ENCODE peak calls at places on chromosomes 3 and 15, in six cellular contexts. R is transverse colon, N is stomach, T is body of pancreas, B is Peyer's patch, O is upper lobe of left lung. D is an unnamed sample. For H3K36me3 and H3K4me1, the result is how much of the 10 kb centered on the place peaks cover.

GRCh38 chr15:88621789-88622604 is 857 bp downstream of the AEN start:
- DNase-seq in R (peak), N (no peak), T (no peak), B (no peak), O (no peak), D (no peak)

GRCh38 chr15:29103825-29104565 is 165.6 kb downstream of the NSMCE3 start:
- DNase-seq in R (peak), N (peak), T (peak), B (peak), O (peak), D (no peak)

GRCh38 chr3:17642474-17642873 is 100.0 kb downstream of the TBC1D5 start:
- DNase-seq in R (no peak), N (no peak), T (no peak), B (no peak), O (no peak), D (no peak)

GRCh38 chr15:62653122-62653521 is 389.4 kb upstream of the TPM1 start:
- DNase-seq in R (no peak), N (no peak), T (no peak), B (no peak), O (no peak), D (no peak)

GRCh38 chr3:138082992-138083386 is 32.4 kb downstream of the DZIP1L start:
- DNase-seq in R (no peak), N (no peak), T (no peak), B (no peak), O (no peak), D (no peak)

GRCh38 chr3:191066669-191067068 is 132.4 kb upstream of the OSTN start:
- DNase-seq in R (no peak), N (no peak), T (no peak), B (no peak), O (no peak), D (no peak)

GRCh38 chr3:66322436-66322835 is 101.6 kb downstream of the SLC25A26 start:
- DNase-seq in R (no peak), N (no peak), T (no peak), B (no peak), O (no peak), D (no peak)

GRCh38 chr15:75673426-75674247 is 25.9 kb downstream of the SNX33 start:
- DNase-seq in R (peak), N (peak), T (peak), B (no peak), O (no peak), D (no peak)

GRCh38 chr3:184175981-184176376 is 1.3 kb downstream of the AP2M1 start:
- DNase-seq in R (no peak), N (no peak), T (no peak), B (peak), O (no peak), D (no peak)

GRCh38 chr3:144018776-144019175 is 47.2 kb downstream of the DIPK2A start:
- DNase-seq in R (no peak), N (no peak), T (no peak), B (no peak), O (no peak), D (no peak)

GRCh38 chr3:128079823-128080222 is 27.6 kb downstream of the SEC61A1 start:
- DNase-seq in R (no peak), N (no peak), T (no peak), B (no peak), O (no peak), D (no peak)

GRCh38 chr15:92947071-92947730 is 47.1 kb downstream of the CHD2 start:
- DNase-seq in R (no peak), N (no peak), T (no peak), B (no peak), O (no peak), D (no peak)

GRCh38 chr15:92941668-92942067 is 41.5 kb downstream of the CHD2 start:
- DNase-seq in R (no peak), N (no peak), T (no peak), B (no peak), O (no peak), D (no peak)

GRCh38 chr15:92943581-92943980 is 43.5 kb downstream of the CHD2 start:
- DNase-seq in R (no peak), N (no peak), T (no peak), B (no peak), O (no peak), D (no peak)

GRCh38 chr15:92942706-92943105 is 42.6 kb downstream of the CHD2 start:
- DNase-seq in R (no peak), N (no peak), T (no peak), B (no peak), O (no peak), D (no peak)

DNA sequence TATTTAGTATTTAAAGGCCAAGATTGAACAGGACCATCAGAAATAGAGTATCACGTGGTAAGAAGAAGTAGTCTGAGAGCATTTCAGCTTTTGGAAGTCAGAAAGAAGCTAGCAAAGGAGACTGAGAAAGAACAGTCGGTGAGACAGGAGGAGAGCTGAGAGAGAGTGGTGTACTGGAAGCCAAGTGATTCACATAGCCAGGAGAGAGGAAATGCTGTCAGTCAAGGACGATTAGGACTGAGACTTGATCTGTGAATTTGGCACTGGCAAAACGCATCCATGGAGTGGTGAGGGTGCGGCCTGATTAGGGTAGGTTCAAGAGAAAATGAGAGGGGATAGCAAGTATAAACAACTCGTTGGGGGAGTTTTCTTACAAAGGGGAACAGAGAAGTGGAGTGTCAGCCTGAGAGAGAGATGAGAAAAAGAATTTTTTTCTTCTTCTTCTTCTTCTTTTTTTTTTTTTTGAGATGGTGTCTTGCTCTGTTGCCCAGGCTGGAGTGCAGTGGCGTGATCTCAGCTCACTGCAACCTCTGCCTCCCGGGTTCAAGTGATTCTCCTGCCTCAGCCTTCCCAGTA is 44.9 kb downstream of the CHD2 start:
- DNase-seq in R (no peak), N (no peak), T (no peak), B (no peak), O (no peak), D (no peak)
- H3K36me3 ChIP-seq in R (under half), N (half or more), T (half or more), B (under half), O (half or more), D (half or more)

GRCh38 chr3:45009868-45010267 is 16.2 kb upstream of the CLEC3B start:
- DNase-seq in R (no peak), N (no peak), T (no peak), B (no peak), O (no peak), D (no peak)

GRCh38 chr3:45008117-45008516 is 18.0 kb upstream of the CLEC3B start:
- DNase-seq in R (no peak), N (no peak), T (no peak), B (no peak), O (no peak), D (no peak)

GRCh38 chr3:45012577-45012976 is 13.5 kb upstream of the CLEC3B start:
- DNase-seq in R (no peak), N (no peak), T (no peak), B (no peak), O (no peak), D (no peak)

GRCh38 chr3:45011756-45012441 is 14.2 kb upstream of the CLEC3B start:
- DNase-seq in R (peak), N (peak), T (no peak), B (no peak), O (no peak), D (no peak)

DNA sequence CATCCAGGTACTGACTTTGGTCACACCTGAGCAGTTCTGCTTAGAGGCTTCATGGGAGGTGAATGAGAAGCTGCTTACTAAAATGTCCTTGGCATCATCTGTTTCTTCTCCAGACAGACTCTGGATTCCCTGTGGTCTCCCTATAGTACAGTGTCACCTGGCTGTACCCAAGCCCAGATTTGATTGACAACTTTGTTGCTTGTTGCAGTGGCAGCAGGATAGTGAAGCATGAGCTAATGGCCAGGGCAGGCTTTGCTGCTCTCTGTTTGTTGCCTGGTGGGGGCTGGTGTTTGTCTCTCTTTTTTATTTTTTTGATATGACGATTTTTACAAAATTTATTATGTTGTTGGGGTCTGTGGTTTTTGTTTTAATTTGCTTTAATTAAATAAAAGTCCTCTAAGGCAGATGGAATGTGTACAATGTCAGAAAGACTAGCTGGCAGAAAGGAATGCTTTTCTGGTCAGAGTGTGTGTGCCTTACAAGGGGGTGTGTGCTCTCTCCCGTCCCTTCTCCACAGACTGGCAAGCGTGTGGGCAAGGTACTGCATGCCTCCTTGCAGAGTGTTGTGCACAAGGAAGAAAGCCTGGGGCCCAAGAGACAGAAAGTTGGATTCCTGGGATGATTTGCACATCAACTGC is 15.3 kb upstream of the CLEC3B start:
- DNase-seq in R (no peak), N (no peak), T (no peak), B (no peak), O (no peak), D (no peak)
- H3K4me1 ChIP-seq in R (under half), N (under half), T (under half), B (under half), O (under half), D (under half)

GRCh38 chr15:40906101-40906946 is 12.1 kb downstream of the VPS18 start:
- DNase-seq in R (peak), N (peak), T (peak), B (peak), O (peak), D (no peak)
- TF ChIP-seq POLR2A in R (peak), N (no peak), T (peak), B (peak), O (peak), D (no peak)

GRCh38 chr3:134357261-134357913 is 16.9 kb downstream of the AMOTL2 start:
- DNase-seq in R (no peak), N (no peak), T (no peak), B (peak), O (no peak), D (no peak)
- H3K36me3 ChIP-seq in R (under half), N (half or more), T (under half), B (under half), O (under half), D (half or more)

D was measured in esophagus squamous epithelium.